ENCODE peak calls at places on chromosomes 3 and 15, in four cellular contexts. One of them, this sample, is unnamed.

GRCh38 chr3:132595036-132595435 is 2.0 kb upstream of the ACKR4 start:
- DNase-seq in GM12878: no peak
- DNase-seq in IMR-90: peak
- DNase-seq in endothelial cell of umbilical vein: peak
- DNase-seq in this sample: no peak

GRCh38 chr3:23611737-23612295 is 193.9 kb upstream of the UBE2E1 start:
- DNase-seq in IMR-90: peak
- DNase-seq in GM12878: no peak
- DNase-seq in endothelial cell of umbilical vein: peak
- DNase-seq in this sample: no peak

GRCh38 chr3:155497930-155498647 is 204.6 kb upstream of the STRIT1 start:
- DNase-seq in IMR-90: peak
- DNase-seq in endothelial cell of umbilical vein: no peak
- DNase-seq in GM12878: no peak
- DNase-seq in this sample: no peak

GRCh38 chr3:158743280-158743663 is 11.0 kb upstream of the RARRES1 start:
- DNase-seq in GM12878: no peak
- DNase-seq in IMR-90: no peak
- DNase-seq in endothelial cell of umbilical vein: no peak
- DNase-seq in this sample: no peak

GRCh38 chr15:89206908-89207331 is 14.5 kb downstream of the RLBP1 start:
- DNase-seq in GM12878: no peak
- DNase-seq in IMR-90: peak
- DNase-seq in endothelial cell of umbilical vein: peak
- DNase-seq in this sample: peak

GRCh38 chr3:53091011-53091410 is 39.2 kb downstream of the RFT1 start:
- DNase-seq in GM12878: no peak
- DNase-seq in endothelial cell of umbilical vein: no peak
- DNase-seq in IMR-90: no peak
- DNase-seq in this sample: no peak

GRCh38 chr3:30302027-30302426 is 304.4 kb upstream of the TGFBR2 start:
- DNase-seq in endothelial cell of umbilical vein: no peak
- DNase-seq in GM12878: no peak
- DNase-seq in IMR-90: peak
- DNase-seq in this sample: no peak

GRCh38 chr15:43433160-43433559 is 59.8 kb downstream of the TP53BP1 start:
- DNase-seq in GM12878: no peak
- DNase-seq in IMR-90: peak
- DNase-seq in endothelial cell of umbilical vein: no peak
- DNase-seq in this sample: no peak

GRCh38 chr3:42610978-42611377 is 10.5 kb downstream of the NKTR start:
- DNase-seq in endothelial cell of umbilical vein: peak
- DNase-seq in GM12878: no peak
- DNase-seq in IMR-90: no peak
- DNase-seq in this sample: no peak

GRCh38 chr3:184786271-184787010 is 25.5 kb upstream of the VPS8 start:
- DNase-seq in endothelial cell of umbilical vein: no peak
- DNase-seq in GM12878: no peak
- DNase-seq in IMR-90: peak
- DNase-seq in this sample: no peak

GRCh38 chr3:177934001-177934891 is 602.0 kb upstream of the KCNMB2 start:
- DNase-seq in IMR-90: peak
- DNase-seq in endothelial cell of umbilical vein: peak
- DNase-seq in GM12878: no peak
- DNase-seq in this sample: no peak

GRCh38 chr3:43177092-43177491 is 71.2 kb upstream of the POMGNT2 start:
- DNase-seq in IMR-90: no peak
- DNase-seq in endothelial cell of umbilical vein: no peak
- DNase-seq in GM12878: no peak
- DNase-seq in this sample: no peak

GRCh38 chr3:197225579-197225978 is 72.8 kb downstream of the DLG1 start:
- DNase-seq in IMR-90: no peak
- DNase-seq in GM12878: no peak
- DNase-seq in endothelial cell of umbilical vein: no peak
- DNase-seq in this sample: no peak

GRCh38 chr3:34106879-34107278 is 308.4 kb downstream of the PDCD6IP start:
- DNase-seq in IMR-90: no peak
- DNase-seq in GM12878: peak
- DNase-seq in endothelial cell of umbilical vein: peak
- DNase-seq in this sample: peak

GRCh38 chr3:143084856-143085731 is 34.5 kb upstream of the CHST2 start:
- DNase-seq in endothelial cell of umbilical vein: peak
- DNase-seq in IMR-90: peak
- DNase-seq in GM12878: peak
- DNase-seq in this sample: peak

GRCh38 chr3:42654331-42655201 is 1.1 kb downstream of the ZBTB47 start:
- DNase-seq in GM12878: no peak
- DNase-seq in IMR-90: peak
- DNase-seq in endothelial cell of umbilical vein: peak
- DNase-seq in this sample: peak

GRCh38 chr3:37050242-37050641 is 56.9 kb downstream of the MLH1 start:
- DNase-seq in IMR-90: no peak
- DNase-seq in GM12878: no peak
- DNase-seq in endothelial cell of umbilical vein: no peak
- DNase-seq in this sample: no peak

GRCh38 chr3:149658444-149659172 is 783 bp upstream of the WWTR1 start:
- DNase-seq in endothelial cell of umbilical vein: peak
- DNase-seq in GM12878: no peak
- DNase-seq in IMR-90: peak
- DNase-seq in this sample: no peak

GRCh38 chr15:68348064-68348463 is 70.5 kb downstream of the FEM1B start:
- DNase-seq in GM12878: no peak
- DNase-seq in endothelial cell of umbilical vein: no peak
- DNase-seq in IMR-90: peak
- DNase-seq in this sample: peak

GRCh38 chr3:190458040-190458439 is 8.3 kb upstream of the TMEM207 start:
- DNase-seq in endothelial cell of umbilical vein: no peak
- DNase-seq in IMR-90: no peak
- DNase-seq in GM12878: no peak
- DNase-seq in this sample: no peak

GRCh38 chr15:31091531-31091930 is 10.0 kb downstream of the TRPM1 start:
- DNase-seq in endothelial cell of umbilical vein: no peak
- DNase-seq in GM12878: no peak
- DNase-seq in IMR-90: peak
- DNase-seq in this sample: no peak

GRCh38 chr3:133092676-133093075 is 54.5 kb downstream of the TMEM108 start:
- DNase-seq in endothelial cell of umbilical vein: no peak
- DNase-seq in IMR-90: peak
- DNase-seq in GM12878: no peak
- DNase-seq in this sample: no peak

GRCh38 chr3:17473761-17474160 is 268.7 kb downstream of the TBC1D5 start:
- DNase-seq in IMR-90: peak
- DNase-seq in endothelial cell of umbilical vein: peak
- DNase-seq in GM12878: no peak
- DNase-seq in this sample: no peak

GRCh38 chr15:44102675-44103254 is 92.3 kb downstream of the FRMD5 start:
- DNase-seq in endothelial cell of umbilical vein: peak
- DNase-seq in IMR-90: peak
- DNase-seq in GM12878: no peak
- DNase-seq in this sample: no peak

GRCh38 chr3:96324087-96324486 is 490.3 kb upstream of the EPHA6 start:
- DNase-seq in endothelial cell of umbilical vein: no peak
- DNase-seq in GM12878: no peak
- DNase-seq in IMR-90: no peak
- DNase-seq in this sample: no peak

GRCh38 chr3:96319176-96319575 is 495.2 kb upstream of the EPHA6 start:
- DNase-seq in endothelial cell of umbilical vein: no peak
- DNase-seq in GM12878: no peak
- DNase-seq in IMR-90: no peak
- DNase-seq in this sample: no peak
- TF ChIP-seq FOS in endothelial cell of umbilical vein: no peak
- TF ChIP-seq FOS in GM12878: no peak
- TF ChIP-seq FOS in IMR-90: no peak
- TF ChIP-seq FOS in this sample: no peak

GRCh38 chr15:93042691-93043378 is 46.2 kb downstream of the RGMA start:
- DNase-seq in IMR-90: no peak
- DNase-seq in GM12878: no peak
- DNase-seq in endothelial cell of umbilical vein: no peak
- DNase-seq in this sample: no peak
- TF ChIP-seq FOS in IMR-90: no peak
- TF ChIP-seq FOS in GM12878: no peak
- TF ChIP-seq FOS in endothelial cell of umbilical vein: no peak
- TF ChIP-seq FOS in this sample: no peak

GRCh38 chr15:70584838-70585706 is 178.3 kb downstream of the UACA start:
- DNase-seq in endothelial cell of umbilical vein: no peak
- DNase-seq in IMR-90: peak
- DNase-seq in GM12878: no peak
- DNase-seq in this sample: no peak
- TF ChIP-seq FOS in endothelial cell of umbilical vein: no peak
- TF ChIP-seq FOS in IMR-90: peak
- TF ChIP-seq FOS in GM12878: no peak
- TF ChIP-seq FOS in this sample: no peak

GRCh38 chr3:156751461-156752025 is 74.6 kb upstream of the LEKR1 start:
- DNase-seq in GM12878: no peak
- DNase-seq in endothelial cell of umbilical vein: peak
- DNase-seq in IMR-90: peak
- DNase-seq in this sample: no peak

GRCh38 chr3:156749244-156749643 is 74.9 kb downstream of the TIPARP start:
- DNase-seq in IMR-90: peak
- DNase-seq in endothelial cell of umbilical vein: no peak
- DNase-seq in GM12878: no peak
- DNase-seq in this sample: no peak

GRCh38 chr3:156747046-156747445 is 72.7 kb downstream of the TIPARP start:
- DNase-seq in endothelial cell of umbilical vein: no peak
- DNase-seq in GM12878: no peak
- DNase-seq in IMR-90: no peak
- DNase-seq in this sample: no peak

GRCh38 chr3:156750191-156750873 is 75.8 kb upstream of the LEKR1 start:
- DNase-seq in GM12878: no peak
- DNase-seq in endothelial cell of umbilical vein: no peak
- DNase-seq in IMR-90: peak
- DNase-seq in this sample: no peak

GRCh38 chr3:156750874-156751245 is 75.3 kb upstream of the LEKR1 start:
- DNase-seq in GM12878: no peak
- DNase-seq in endothelial cell of umbilical vein: no peak
- DNase-seq in IMR-90: peak
- DNase-seq in this sample: no peak
- TF ChIP-seq FOS in GM12878: no peak
- TF ChIP-seq FOS in endothelial cell of umbilical vein: no peak
- TF ChIP-seq FOS in IMR-90: no peak
- TF ChIP-seq FOS in this sample: no peak

DNA sequence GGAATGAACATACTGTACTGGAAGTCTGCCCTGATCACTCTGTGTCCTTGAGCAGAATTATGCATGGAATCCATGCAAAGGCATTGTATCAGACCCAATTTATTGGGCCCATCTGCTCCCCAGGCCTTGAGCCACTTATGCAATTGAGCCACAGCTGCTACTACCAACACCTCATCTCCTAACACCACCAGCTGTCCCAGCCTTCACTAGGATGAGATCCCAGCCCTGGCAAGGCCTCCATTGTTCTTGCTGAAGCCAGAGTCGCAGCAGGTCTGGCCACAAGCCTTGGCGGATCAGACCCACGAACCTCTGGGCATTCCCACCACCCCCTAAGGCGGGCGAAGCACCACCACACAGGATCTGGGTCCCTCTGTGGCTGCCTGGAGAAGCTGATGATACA is 9.2 kb upstream of the NME9 start:
- DNase-seq in GM12878: no peak
- DNase-seq in endothelial cell of umbilical vein: no peak
- DNase-seq in IMR-90: no peak
- DNase-seq in this sample: no peak
- TF ChIP-seq FOS in GM12878: no peak
- TF ChIP-seq FOS in endothelial cell of umbilical vein: no peak
- TF ChIP-seq FOS in IMR-90: no peak
- TF ChIP-seq FOS in this sample: no peak

This sample was measured in K562.